ENCODE peak calls at places on chromosome 1, in eight cellular contexts. A is GM23338; P is aorta; C is heart right ventricle; F is sigmoid colon; W is effector memory CD4-positive, alpha-beta T cell; Z is body of pancreas; U is endothelial cell of umbilical vein. R is an unnamed sample.

GRCh38 chr1:6621429-6622391 is 3.0 kb upstream of the THAP3 start:
- DNase-seq in A (no peak), P (no peak), C (no peak), F (no peak), W (no peak), Z (no peak), U (no peak), R (no peak)

GRCh38 chr1:234726359-234726836 is 116.4 kb upstream of the IRF2BP2 start:
- DNase-seq in A (peak; percentile 36), P (no peak), C (no peak), F (peak; percentile 64), W (no peak), Z (no peak), U (peak; percentile 57), R (no peak)

GRCh38 chr1:159790237-159790917 is 9.6 kb downstream of the DUSP23 start:
- DNase-seq in A (peak; percentile 81), P (no peak), C (no peak), F (no peak), W (no peak), Z (no peak), U (peak; percentile 57), R (no peak)

GRCh38 chr1:61337981-61338848 is 255.9 kb downstream of the NFIA start:
- DNase-seq in A (peak; percentile 69), P (peak; percentile 84), C (peak; percentile 74), F (peak; percentile 84), W (no peak), Z (peak; percentile 79), U (peak; percentile 93), R (peak; percentile 64)

GRCh38 chr1:201016211-201016651 is 7.3 kb downstream of the KIF21B start:
- DNase-seq in A (no peak), P (no peak), C (peak; percentile 38), F (no peak), W (no peak), Z (peak; percentile 29), U (peak; percentile 34), R (peak; percentile 77)

GRCh38 chr1:169122976-169123375 is 16.5 kb downstream of the ATP1B1 start:
- DNase-seq in A (no peak), P (no peak), C (no peak), F (no peak), W (no peak), Z (no peak), U (no peak), R (no peak)

GRCh38 chr1:237981223-237981622 is 90.5 kb upstream of the ZP4 start:
- DNase-seq in A (no peak), P (no peak), C (no peak), F (no peak), W (no peak), Z (no peak), U (no peak), R (no peak)

GRCh38 chr1:57015071-57015470 is 49.3 kb upstream of the C8B start:
- DNase-seq in A (no peak), P (no peak), C (no peak), F (no peak), W (no peak), Z (no peak), U (no peak), R (no peak)

GRCh38 chr1:109927356-109927755 is 16.7 kb downstream of the CSF1 start:
- DNase-seq in A (no peak), P (no peak), C (no peak), F (no peak), W (no peak), Z (no peak), U (no peak), R (no peak)

GRCh38 chr1:229863651-229864545 is 203.1 kb upstream of the GALNT2 start:
- DNase-seq in A (no peak), P (no peak), C (peak; percentile 73), F (no peak), W (no peak), Z (no peak), U (no peak), R (no peak)
- H3K27ac ChIP-seq in A (no peak overlapping the region), P (no peak overlapping the region), C (peak overlapping the region; percentile 92), F (no peak overlapping the region), W (no peak overlapping the region), Z (no peak overlapping the region), U (no peak overlapping the region), R (no peak overlapping the region)

GRCh38 chr1:60255565-60255964 is 182.0 kb upstream of the C1orf87 start:
- DNase-seq in A (no peak), P (no peak), C (no peak), F (no peak), W (no peak), Z (no peak), U (peak; percentile 16), R (no peak)

DNA sequence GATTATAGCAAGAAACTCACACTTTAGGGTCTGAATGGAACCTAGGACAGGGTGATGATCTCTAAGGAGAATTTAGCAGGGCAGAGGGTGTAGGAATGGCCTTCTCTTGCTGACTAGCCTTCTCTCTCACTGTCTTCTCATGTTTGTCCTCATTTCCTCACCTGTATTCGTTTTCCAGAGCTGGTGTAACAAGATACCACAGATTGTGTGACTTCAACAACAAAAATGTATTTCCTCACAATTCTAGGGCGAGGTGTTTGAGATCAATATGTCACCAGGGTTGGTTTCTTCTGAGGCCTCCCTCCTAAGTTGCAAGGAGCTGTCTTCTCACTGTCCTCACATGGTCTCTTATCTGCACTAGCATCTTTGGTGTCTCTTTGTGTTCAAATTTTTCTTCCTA is 177.9 kb upstream of the C1orf87 start:
- DNase-seq in A (no peak), P (no peak), C (no peak), F (no peak), W (no peak), Z (no peak), U (no peak), R (no peak)
- H3K27ac ChIP-seq in A (no peak overlapping the region), P (no peak overlapping the region), C (no peak overlapping the region), F (no peak overlapping the region), W (no peak overlapping the region), Z (no peak overlapping the region), U (no peak overlapping the region), R (no peak overlapping the region)

GRCh38 chr1:211589782-211590721 is 11.1 kb upstream of the SLC30A1 start:
- DNase-seq in A (no peak), P (peak; percentile 84), C (peak; percentile 33), F (peak; percentile 88), W (no peak), Z (peak; percentile 36), U (no peak), R (no peak)
- H3K27ac ChIP-seq in A (no peak overlapping the region), P (no peak overlapping the region), C (peak overlapping the region; percentile 16), F (no peak overlapping the region), W (no peak overlapping the region), Z (peak overlapping the region; percentile 30), U (no peak overlapping the region), R (no peak overlapping the region)

GRCh38 chr1:25505706-25506385 is 37.6 kb upstream of the LDLRAP1 start:
- DNase-seq in A (peak; percentile 45), P (no peak), C (no peak), F (peak; percentile 32), W (no peak), Z (no peak), U (no peak), R (no peak)
- H3K27ac ChIP-seq in A (peak overlapping the region; percentile 70), P (no peak overlapping the region), C (no peak overlapping the region), F (no peak overlapping the region), W (no peak overlapping the region), Z (no peak overlapping the region), U (no peak overlapping the region), R (no peak overlapping the region)

GRCh38 chr1:1150100-1150499 is 23.6 kb upstream of the TTLL10 start:
- DNase-seq in A (no peak), P (no peak), C (no peak), F (no peak), W (no peak), Z (no peak), U (no peak), R (peak; percentile 86)
- H3K27ac ChIP-seq in A (no peak overlapping the region), P (no peak overlapping the region), C (no peak overlapping the region), F (no peak overlapping the region), W (no peak overlapping the region), Z (no peak overlapping the region), U (no peak overlapping the region), R (peak overlapping the region; percentile 71)

GRCh38 chr1:167365360-167365759 is 144.7 kb downstream of the POU2F1 start:
- DNase-seq in A (peak; percentile 26), P (no peak), C (no peak), F (no peak), W (no peak), Z (no peak), U (no peak), R (no peak)

GRCh38 chr1:167373398-167373797 is 144.9 kb downstream of the CD247 start:
- DNase-seq in A (peak; percentile 44), P (no peak), C (peak; percentile 9), F (no peak), W (no peak), Z (no peak), U (no peak), R (no peak)

GRCh38 chr1:167362638-167363037 is 142.0 kb downstream of the POU2F1 start:
- DNase-seq in A (no peak), P (no peak), C (no peak), F (no peak), W (no peak), Z (no peak), U (no peak), R (no peak)

GRCh38 chr1:167369933-167370332 is 148.4 kb downstream of the CD247 start:
- DNase-seq in A (no peak), P (no peak), C (no peak), F (no peak), W (no peak), Z (no peak), U (no peak), R (no peak)

DNA sequence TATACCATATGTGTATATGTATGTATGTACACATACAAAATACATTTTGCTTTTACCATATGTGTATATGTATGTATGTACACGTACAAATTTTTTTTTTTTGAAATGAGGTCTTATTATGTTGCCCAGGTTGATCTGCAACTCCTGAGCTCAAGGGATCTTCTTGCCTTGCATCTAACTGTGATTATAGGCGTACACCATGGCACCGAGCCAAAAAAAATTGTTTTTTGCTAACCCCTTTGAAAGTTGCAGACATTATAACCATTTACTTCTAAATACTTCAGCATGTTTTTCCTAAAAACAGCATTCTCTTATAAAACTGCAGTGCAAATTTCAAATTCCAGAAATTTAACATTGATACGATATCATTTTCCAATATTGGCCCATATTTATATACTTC is 147.0 kb downstream of the POU2F1 start:
- DNase-seq in A (no peak), P (no peak), C (no peak), F (no peak), W (no peak), Z (no peak), U (no peak), R (no peak)
- H3K27ac ChIP-seq in A (no peak overlapping the region), P (no peak overlapping the region), C (no peak overlapping the region), F (no peak overlapping the region), W (no peak overlapping the region), Z (no peak overlapping the region), U (no peak overlapping the region), R (no peak overlapping the region)